ENCODE peak calls at places on chromosomes 2 and 18, in eight cellular contexts. L is heart left ventricle, B is right lobe of liver, M is pancreas, E is A549, Y is astrocyte, T is bronchial epithelial cell, I is dorsolateral prefrontal cortex. D is an unnamed sample.

GRCh38 chr2:233489666-233490065 is 76.9 kb downstream of the USP40 start:
- DNase-seq in L (no peak), B (no peak), M (no peak), E (no peak), Y (peak; percentile 72), T (peak; percentile 72), I (no peak), D (no peak)

GRCh38 chr2:193806088-193806774 is 1611.5 kb upstream of the TMEFF2 start:
- DNase-seq in L (no peak), B (no peak), M (no peak), E (no peak), Y (no peak), T (peak; percentile 25), I (no peak), D (no peak)

GRCh38 chr2:36701391-36701795 is 4.9 kb downstream of the VIT start:
- DNase-seq in L (no peak), B (no peak), M (no peak), E (no peak), Y (peak; percentile 46), T (peak; percentile 93), I (no peak), D (no peak)

GRCh38 chr2:230684222-230685164 is 28.1 kb upstream of the CAB39 start:
- DNase-seq in L (no peak), B (no peak), M (no peak), E (peak; percentile 60), Y (peak; percentile 80), T (peak; percentile 93), I (no peak), D (no peak)

GRCh38 chr18:11163668-11164067 is 14.3 kb upstream of the PIEZO2 start:
- DNase-seq in L (no peak), B (peak; percentile 67), M (no peak), E (peak; percentile 18), Y (no peak), T (no peak), I (no peak), D (no peak)

GRCh38 chr2:66553370-66553769 is 118.4 kb downstream of the MEIS1 start:
- DNase-seq in L (peak; percentile 35), B (peak; percentile 77), M (peak; percentile 41), E (no peak), Y (no peak), T (peak; percentile 84), I (no peak), D (no peak)

GRCh38 chr2:239949537-239949936 is 75.6 kb downstream of the NDUFA10 start:
- DNase-seq in L (peak; percentile 7), B (no peak), M (no peak), E (no peak), Y (no peak), T (no peak), I (peak; percentile 5), D (no peak)

GRCh38 chr18:79385749-79386341 is 9.9 kb upstream of the NFATC1 start:
- DNase-seq in L (no peak), B (no peak), M (no peak), E (no peak), Y (no peak), T (no peak), I (no peak), D (no peak)

GRCh38 chr2:61055557-61055956 is 10.1 kb upstream of the SANBR start:
- DNase-seq in L (no peak), B (no peak), M (no peak), E (no peak), Y (no peak), T (no peak), I (no peak), D (no peak)

GRCh38 chr2:179467927-179468326 is 203.3 kb upstream of the SESTD1 start:
- DNase-seq in L (no peak), B (no peak), M (no peak), E (no peak), Y (no peak), T (no peak), I (no peak), D (no peak)

GRCh38 chr18:79873449-79874110 is 75.8 kb downstream of the KCNG2 start:
- DNase-seq in L (no peak), B (peak; percentile 49), M (no peak), E (no peak), Y (no peak), T (no peak), I (no peak), D (no peak)

GRCh38 chr2:170505631-170506270 is 209.4 kb upstream of the SP5 start:
- DNase-seq in L (peak; percentile 47), B (no peak), M (peak; percentile 6), E (no peak), Y (no peak), T (no peak), I (peak; percentile 83), D (no peak)

GRCh38 chr18:37252342-37252741 is 313.3 kb downstream of the CELF4 start:
- DNase-seq in L (no peak), B (peak; percentile 22), M (no peak), E (no peak), Y (no peak), T (no peak), I (no peak), D (no peak)
- H3K4me3 ChIP-seq in L (no peak overlapping the region), B (no peak overlapping the region), M (no peak overlapping the region), E (no peak overlapping the region), Y (no peak overlapping the region), T (no peak overlapping the region), I (no peak overlapping the region), D (no peak overlapping the region)

GRCh38 chr2:1816414-1816911 is 72.1 kb upstream of the PXDN start:
- DNase-seq in L (no peak), B (no peak), M (no peak), E (no peak), Y (peak; percentile 67), T (no peak), I (peak; percentile 54), D (no peak)

GRCh38 chr2:1818811-1819210 is 74.5 kb upstream of the PXDN start:
- DNase-seq in L (no peak), B (no peak), M (no peak), E (no peak), Y (no peak), T (no peak), I (no peak), D (no peak)

GRCh38 chr2:1819396-1819795 is 75.1 kb upstream of the PXDN start:
- DNase-seq in L (no peak), B (no peak), M (no peak), E (no peak), Y (no peak), T (no peak), I (no peak), D (no peak)

GRCh38 chr2:1818404-1818803 is 74.1 kb upstream of the PXDN start:
- DNase-seq in L (no peak), B (no peak), M (no peak), E (no peak), Y (no peak), T (no peak), I (no peak), D (no peak)

DNA sequence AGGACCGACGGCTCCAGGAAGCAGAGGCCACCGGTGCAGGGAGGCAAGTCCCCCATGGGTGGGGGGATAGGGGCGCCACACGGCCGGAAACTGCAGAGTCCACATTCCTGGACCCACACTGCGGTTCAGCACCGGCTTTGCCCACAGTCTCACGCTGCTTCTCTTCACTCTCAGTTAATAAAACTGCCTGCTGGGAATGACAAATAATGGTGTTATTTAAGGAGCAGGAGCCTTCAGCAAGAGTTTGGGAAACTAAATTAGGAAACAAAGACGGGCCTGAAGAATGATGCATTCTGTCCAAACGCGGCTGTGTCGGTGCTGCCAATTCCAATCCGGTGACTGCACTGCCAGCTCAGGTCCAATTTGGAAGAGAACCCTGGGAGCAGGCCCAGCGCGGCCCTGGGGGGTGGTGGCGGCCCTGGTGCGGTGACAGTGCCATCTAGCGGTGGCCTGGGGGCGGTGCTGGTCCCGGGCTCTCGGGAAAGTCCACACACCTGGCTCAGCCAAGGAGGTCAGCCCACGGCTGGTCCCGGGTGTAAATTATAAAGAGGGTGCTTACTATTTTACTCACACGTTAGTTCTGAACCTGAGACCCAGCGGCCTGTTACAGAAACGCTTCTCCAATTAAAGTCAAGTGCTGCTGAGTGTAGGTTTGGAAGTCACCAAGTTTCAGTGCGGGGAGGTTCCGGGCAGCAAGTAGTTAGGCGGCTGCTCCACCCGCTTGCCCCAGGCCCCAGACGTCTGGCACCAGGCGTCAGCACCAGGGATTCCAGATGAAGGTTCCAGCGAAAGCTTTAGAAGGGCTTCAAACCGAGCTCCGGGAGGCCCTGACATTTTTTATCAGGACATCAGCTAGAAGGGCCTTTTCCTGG is 73.2 kb upstream of the PXDN start:
- DNase-seq in L (peak; percentile 86), B (peak; percentile 85), M (peak; percentile 71), E (peak; percentile 85), Y (peak; percentile 96), T (peak; percentile 68), I (peak; percentile 86), D (peak; percentile 41)
- H3K4me3 ChIP-seq in L (no peak overlapping the region), B (no peak overlapping the region), M (no peak overlapping the region), E (no peak overlapping the region), Y (peak overlapping the region; percentile 27), T (no peak overlapping the region), I (no peak overlapping the region), D (no peak overlapping the region)

DNA sequence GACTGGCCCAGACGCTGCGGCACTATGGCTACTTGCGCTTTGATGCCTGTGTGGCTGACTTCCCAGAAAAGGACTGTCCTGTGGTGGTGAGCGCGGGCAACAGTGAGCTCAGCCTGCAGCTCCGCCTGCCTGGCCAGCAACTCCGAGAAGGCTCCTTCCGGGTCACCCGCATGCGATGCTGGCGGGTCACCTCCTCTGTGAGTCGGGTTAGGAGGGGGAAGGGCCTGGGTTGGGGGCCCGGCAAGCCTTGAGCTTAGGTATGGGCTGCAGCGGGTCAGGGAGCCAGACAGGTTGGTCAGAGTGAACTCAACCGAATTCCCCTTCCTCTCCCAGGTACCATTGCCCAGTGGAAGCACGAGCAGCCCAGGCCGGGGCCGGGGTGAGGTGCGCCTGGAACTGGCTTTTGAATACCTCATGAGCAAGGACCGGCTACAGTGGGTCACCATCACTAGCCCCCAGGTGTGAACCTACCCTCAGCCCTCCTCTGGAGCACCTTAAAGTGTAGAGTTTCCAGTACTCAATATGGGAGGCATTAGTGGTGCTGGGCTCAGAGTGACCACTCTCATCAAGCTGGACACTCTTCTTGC is 4.9 kb downstream of the ZNF513 start:
- DNase-seq in L (no peak), B (no peak), M (no peak), E (no peak), Y (no peak), T (no peak), I (no peak), D (no peak)
- H3K4me3 ChIP-seq in L (no peak overlapping the region), B (no peak overlapping the region), M (no peak overlapping the region), E (no peak overlapping the region), Y (no peak overlapping the region), T (no peak overlapping the region), I (no peak overlapping the region), D (no peak overlapping the region)

GRCh38 chr2:42794271-42795046 is 2.1 kb upstream of the HAAO start:
- DNase-seq in L (no peak), B (peak; percentile 82), M (peak; percentile 63), E (peak; percentile 63), Y (no peak), T (no peak), I (no peak), D (no peak)

GRCh38 chr2:42793314-42794270 is 1.2 kb upstream of the HAAO start:
- DNase-seq in L (peak; percentile 51), B (peak; percentile 64), M (no peak), E (no peak), Y (no peak), T (no peak), I (no peak), D (no peak)

GRCh38 chr2:42791606-42792005 is 777 bp downstream of the HAAO start:
- DNase-seq in L (no peak), B (no peak), M (no peak), E (no peak), Y (no peak), T (no peak), I (no peak), D (no peak)

GRCh38 chr2:42792087-42792582 is 248 bp downstream of the HAAO start:
- DNase-seq in L (no peak), B (no peak), M (no peak), E (no peak), Y (no peak), T (no peak), I (no peak), D (no peak)

GRCh38 chr2:42792583-42793313 is at the start of gene HAAO:
- DNase-seq in L (peak; percentile 65), B (peak; percentile 93), M (peak; percentile 87), E (no peak), Y (no peak), T (no peak), I (no peak), D (no peak)
- H3K4me3 ChIP-seq in L (peak within 1 kb of the TSS; percentile 54), B (peak within 1 kb of the TSS; percentile 69), M (peak within 1 kb of the TSS; percentile 88), E (no peak within 1 kb of the TSS), Y (peak within 1 kb of the TSS; percentile 48), T (peak within 1 kb of the TSS; percentile 39), I (peak within 1 kb of the TSS; percentile 58), D (peak within 1 kb of the TSS; percentile 28)